ENCODE peak calls at places on chromosomes 5 and 9, in nine cellular contexts. Q is stimulated activated CD4-positive, alpha-beta T cell treated with anti-CD3 and anti-CD28 coated beads, Interleukin-12 subunit alpha, Interleukin-12 subunit beta, amount 100 ng/mL, for 24 hours; W is NCI-H446; I is foreskin fibroblast; G is cardiac fibroblast; V is GM20000; J is NCI-H69; O is EL; T is RWPE2. S is an unnamed sample.

GRCh38 chr5:81165493-81166119 is 67.5 kb upstream of the CKMT2 start:
- DNase-seq in Q (peak; percentile 64), W (no peak), I (peak; percentile 52), G (peak; percentile 54), V (peak; percentile 69), J (peak; percentile 73), O (peak; percentile 71), T (peak; percentile 75), S (peak; percentile 47)

GRCh38 chr9:114434878-114435311 is 47.1 kb upstream of the AKNA start:
- DNase-seq in Q (no peak), W (no peak), I (peak; percentile 11), G (peak; percentile 62), V (peak; percentile 60), J (peak; percentile 77), O (peak; percentile 36), T (no peak), S (peak; percentile 17)

GRCh38 chr9:22278426-22278825 is 168.2 kb upstream of the DMRTA1 start:
- DNase-seq in Q (no peak), W (no peak), I (no peak), G (no peak), V (no peak), J (no peak), O (peak; percentile 15), T (no peak), S (peak; percentile 4)

GRCh38 chr5:50667653-50668403 is 1.4 kb downstream of the PARP8 start:
- DNase-seq in Q (peak; percentile 78), W (no peak), I (peak; percentile 10), G (peak; percentile 45), V (peak; percentile 82), J (peak; percentile 65), O (peak; percentile 71), T (peak; percentile 73), S (peak; percentile 61)

GRCh38 chr5:108143581-108143980 is 238.3 kb downstream of the FBXL17 start:
- DNase-seq in Q (no peak), W (no peak), I (peak; percentile 16), G (peak; percentile 45), V (no peak), J (no peak), O (peak; percentile 18), T (no peak), S (peak; percentile 46)

GRCh38 chr5:142512041-142512679 is 173.7 kb downstream of the FGF1 start:
- DNase-seq in Q (no peak), W (no peak), I (peak; percentile 69), G (peak; percentile 62), V (no peak), J (no peak), O (no peak), T (no peak), S (no peak)

GRCh38 chr5:62403411-62404250 is at the start of gene DIMT1:
- DNase-seq in Q (peak; percentile 93), W (peak; percentile 90), I (peak; percentile 97), G (peak; percentile 98), V (peak; percentile 95), J (peak; percentile 99), O (peak; percentile 98), T (peak; percentile 98), S (peak; percentile 98)

GRCh38 chr5:174550026-174550425 is 174.4 kb upstream of the MSX2 start:
- DNase-seq in Q (no peak), W (no peak), I (no peak), G (no peak), V (no peak), J (no peak), O (no peak), T (peak; percentile 17), S (no peak)

GRCh38 chr9:100587375-100587774 is 9.5 kb downstream of the CAVIN4 start:
- DNase-seq in Q (no peak), W (no peak), I (no peak), G (peak; percentile 57), V (no peak), J (no peak), O (peak; percentile 18), T (no peak), S (peak; percentile 48)

GRCh38 chr5:65867509-65868195 is 58.7 kb upstream of the ERBIN start:
- DNase-seq in Q (no peak), W (no peak), I (no peak), G (no peak), V (no peak), J (peak; percentile 23), O (peak; percentile 38), T (no peak), S (peak; percentile 38)

GRCh38 chr5:88729476-88730182 is 153.4 kb downstream of the MEF2C start:
- DNase-seq in Q (peak; percentile 43), W (peak; percentile 61), I (peak; percentile 62), G (peak; percentile 86), V (no peak), J (peak; percentile 91), O (peak; percentile 66), T (no peak), S (peak; percentile 85)

GRCh38 chr9:87886210-87887150 is 3.8 kb downstream of the SPATA31E1 start:
- DNase-seq in Q (no peak), W (no peak), I (no peak), G (no peak), V (no peak), J (no peak), O (no peak), T (no peak), S (no peak)

GRCh38 chr5:155049569-155050383 is 36.2 kb downstream of the KIF4B start:
- DNase-seq in Q (no peak), W (no peak), I (no peak), G (peak; percentile 13), V (no peak), J (peak; percentile 59), O (peak; percentile 2), T (no peak), S (no peak)

GRCh38 chr5:89584339-89584956 is 701.5 kb upstream of the MEF2C start:
- DNase-seq in Q (no peak), W (no peak), I (peak; percentile 67), G (peak; percentile 16), V (no peak), J (peak; percentile 87), O (no peak), T (no peak), S (peak; percentile 71)

S was measured in brain microvascular endothelial cell.